ENCODE peak calls at places on chromosome 18, in six cellular contexts. K, V, N, X, L and E are unnamed samples.

GRCh38 chr18:8045160-8045885 is 478.2 kb downstream of the PTPRM start:
- DNase-seq in L (no peak), X (no peak), V (no peak), K (no peak), N (no peak), E (no peak)

GRCh38 chr18:76619342-76620315 is 124.6 kb upstream of the ZNF516 start:
- DNase-seq in X (peak), L (no peak), N (no peak), K (peak), V (peak), E (peak)

GRCh38 chr18:5980721-5981120 is 85.4 kb upstream of the TMEM200C start:
- DNase-seq in X (peak), L (no peak), V (no peak), N (no peak), K (no peak), E (no peak)

GRCh38 chr18:45066210-45066609 is 385.5 kb downstream of the SETBP1 start:
- DNase-seq in V (no peak), X (no peak), N (no peak), L (no peak), K (no peak), E (no peak)

GRCh38 chr18:12336887-12337286 is 28.8 kb downstream of the TUBB6 start:
- DNase-seq in L (no peak), K (no peak), X (no peak), V (no peak), N (no peak), E (no peak)

GRCh38 chr18:62329676-62330454 is 4.8 kb downstream of the TNFRSF11A start:
- DNase-seq in K (peak), V (no peak), X (no peak), N (peak), L (no peak), E (no peak)

GRCh38 chr18:22505136-22505535 is 87.4 kb upstream of the CTAGE1 start:
- DNase-seq in L (no peak), X (no peak), K (no peak), N (no peak), V (no peak), E (no peak)

GRCh38 chr18:66317243-66318090 is 286.4 kb downstream of the CDH19 start:
- DNase-seq in N (no peak), X (no peak), L (no peak), K (no peak), V (no peak), E (no peak)

GRCh38 chr18:23330423-23330822 is 122.7 kb upstream of the RIOK3 start:
- DNase-seq in L (no peak), K (no peak), X (no peak), V (no peak), N (no peak), E (no peak)

GRCh38 chr18:37537868-37538525 is 27.6 kb downstream of the CELF4 start:
- DNase-seq in N (peak), L (no peak), X (peak), K (peak), V (peak), E (peak)
- H3K27ac ChIP-seq in N (no peak), L (no peak), X (no peak), K (no peak), V (no peak), E (no peak)

GRCh38 chr18:38587571-38587970 is 1022.0 kb upstream of the CELF4 start:
- DNase-seq in V (no peak), K (no peak), L (no peak), X (no peak), N (no peak), E (no peak)

DNA sequence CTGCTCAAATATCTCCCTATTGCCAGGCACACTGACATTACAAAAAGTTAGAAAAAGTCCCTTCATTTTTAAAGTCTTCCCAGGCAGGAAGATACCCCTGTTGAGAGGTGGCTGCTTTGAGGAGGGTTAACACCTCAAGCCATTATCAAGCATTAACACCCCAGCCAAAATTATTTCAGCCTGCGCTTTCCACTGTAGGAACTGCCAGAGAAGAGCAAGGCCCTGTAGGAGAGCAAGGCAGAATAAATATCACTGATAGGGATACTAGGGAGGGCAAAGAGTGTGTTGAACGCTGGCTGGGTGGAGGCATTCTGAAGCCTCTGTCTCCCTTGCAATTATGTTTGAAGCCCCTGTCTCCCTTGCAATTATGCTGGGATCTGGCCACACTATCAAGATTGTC is 1020.7 kb upstream of the CELF4 start:
- DNase-seq in L (no peak), N (no peak), K (no peak), V (no peak), X (no peak), E (no peak)
- H3K27ac ChIP-seq in L (no peak), N (no peak), K (no peak), V (no peak), X (no peak), E (no peak)

GRCh38 chr18:42977982-42978595 is 137.4 kb downstream of the RIT2 start:
- DNase-seq in X (no peak), L (no peak), N (no peak), K (no peak), V (no peak), E (no peak)
- H3K27ac ChIP-seq in X (no peak), L (no peak), N (no peak), K (no peak), V (no peak), E (no peak)

GRCh38 chr18:74818776-74819175 is 221.1 kb downstream of the ZNF407 start:
- DNase-seq in X (no peak), V (no peak), N (no peak), L (no peak), K (no peak), E (no peak)

GRCh38 chr18:74819433-74820059 is 221.9 kb downstream of the ZNF407 start:
- DNase-seq in N (no peak), K (no peak), X (peak), L (no peak), V (peak), E (no peak)

GRCh38 chr18:74820160-74820780 is 222.6 kb downstream of the ZNF407 start:
- DNase-seq in X (no peak), N (no peak), K (no peak), L (no peak), V (no peak), E (no peak)

DNA sequence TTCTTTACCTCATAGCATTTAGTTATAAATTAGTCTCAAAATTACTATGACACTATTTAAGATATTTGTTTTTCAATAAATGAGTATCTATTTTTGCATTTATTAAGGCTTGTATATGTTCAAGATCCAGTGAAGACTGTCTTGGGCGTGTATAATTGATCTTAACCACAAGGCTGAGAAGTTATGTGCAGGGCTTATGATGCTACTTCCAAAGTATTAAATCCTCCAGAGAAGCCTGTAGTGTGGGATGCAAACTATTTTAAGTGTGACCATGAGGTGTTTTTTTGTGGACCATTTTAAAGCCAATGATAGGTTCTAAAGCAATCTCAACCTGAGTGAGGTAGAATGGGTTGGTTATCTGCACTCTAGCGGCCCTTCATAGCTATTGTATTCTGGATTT is 219.9 kb downstream of the ZNF407 start:
- DNase-seq in N (no peak), K (no peak), L (no peak), V (no peak), X (no peak), E (no peak)
- H3K27ac ChIP-seq in N (no peak), K (no peak), L (no peak), V (no peak), X (no peak), E (no peak)

DNA sequence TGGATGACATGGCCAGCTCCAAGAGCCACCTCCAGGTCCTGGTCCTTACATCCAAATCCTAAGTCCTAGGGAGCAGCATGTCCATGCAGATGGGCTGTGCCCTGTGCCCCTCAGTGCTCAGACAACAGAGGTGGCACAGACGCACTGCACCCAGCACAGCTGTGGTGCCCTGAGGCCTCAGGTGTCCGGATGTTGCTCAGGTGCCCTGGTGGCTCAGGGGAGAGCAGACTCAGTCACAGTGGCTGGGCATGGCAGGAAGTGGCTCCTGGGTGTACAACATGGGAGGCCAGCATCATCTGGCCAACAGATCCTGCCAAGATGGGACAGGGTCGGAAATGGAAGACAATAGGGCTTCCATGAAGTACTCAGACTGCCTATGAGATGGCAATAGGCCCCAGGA is 50.1 kb downstream of the TIMM21 start:
- DNase-seq in N (no peak), K (no peak), L (no peak), V (no peak), X (no peak), E (no peak)
- H3K27ac ChIP-seq in N (no peak), K (peak), L (no peak), V (no peak), X (no peak), E (no peak)

GRCh38 chr18:79786781-79787526 is 10.8 kb upstream of the KCNG2 start:
- DNase-seq in V (no peak), L (no peak), N (no peak), K (no peak), X (no peak), E (no peak)
- H3K27ac ChIP-seq in V (no peak), L (no peak), N (no peak), K (no peak), X (no peak), E (no peak)

GRCh38 chr18:495452-495851 is 5.0 kb downstream of the COLEC12 start:
- DNase-seq in L (no peak), N (no peak), V (no peak), K (no peak), X (no peak), E (no peak)

GRCh38 chr18:492451-492850 is 8.1 kb downstream of the COLEC12 start:
- DNase-seq in N (no peak), K (no peak), V (no peak), L (no peak), X (no peak), E (no peak)

GRCh38 chr18:495017-495416 is 5.5 kb downstream of the COLEC12 start:
- DNase-seq in X (no peak), V (no peak), K (no peak), N (no peak), L (no peak), E (no peak)

GRCh38 chr18:493974-494601 is 6.4 kb downstream of the COLEC12 start:
- DNase-seq in K (no peak), L (no peak), N (no peak), X (no peak), V (no peak), E (no peak)

GRCh38 chr18:494602-494983 is 5.9 kb downstream of the COLEC12 start:
- DNase-seq in K (no peak), N (no peak), L (no peak), X (no peak), V (no peak), E (no peak)
- H3K27ac ChIP-seq in K (no peak), N (no peak), L (no peak), X (no peak), V (no peak), E (no peak)